ENCODE peak calls at places on chromosomes 11 and 22, in nine cellular contexts. D, I, G, N, F, K, O, T and A are unnamed samples.

GRCh38 chr11:77876045-77876444 is 55.1 kb downstream of the AAMDC start:
- DNase-seq in D (no peak), I (no peak), G (no peak), N (no peak), F (no peak), K (no peak), O (no peak), T (no peak), A (no peak)

GRCh38 chr11:96167787-96168186 is 175.2 kb downstream of the MAML2 start:
- DNase-seq in D (no peak), I (no peak), G (no peak), N (no peak), F (no peak), K (no peak), O (no peak), T (no peak), A (no peak)

GRCh38 chr11:108768964-108769363 is 104.1 kb downstream of the DDX10 start:
- DNase-seq in D (no peak), I (no peak), G (no peak), N (no peak), F (no peak), K (no peak), O (no peak), T (no peak), A (no peak)

GRCh38 chr11:15471709-15472404 is 357.1 kb downstream of the INSC start:
- DNase-seq in D (no peak), I (no peak), G (no peak), N (no peak), F (no peak), K (no peak), O (no peak), T (no peak), A (no peak)

GRCh38 chr11:103927535-103927934 is 108.9 kb upstream of the DDI1 start:
- DNase-seq in D (peak; percentile 58), I (peak; percentile 57), G (no peak), N (no peak), F (no peak), K (no peak), O (no peak), T (no peak), A (no peak)

GRCh38 chr11:27242591-27242990 is 120.4 kb downstream of the CCDC34 start:
- DNase-seq in D (peak; percentile 46), I (peak; percentile 78), G (peak; percentile 100), N (no peak), F (no peak), K (no peak), O (no peak), T (no peak), A (no peak)

GRCh38 chr11:99422581-99423434 is 402.1 kb downstream of the CNTN5 start:
- DNase-seq in D (peak; percentile 1), I (no peak), G (no peak), N (no peak), F (no peak), K (no peak), O (no peak), T (no peak), A (no peak)

GRCh38 chr11:56688554-56688953 is 10.3 kb upstream of the OR9G1 start:
- DNase-seq in D (no peak), I (no peak), G (no peak), N (no peak), F (no peak), K (no peak), O (no peak), T (no peak), A (no peak)

GRCh38 chr22:21693999-21694341 is 28.2 kb downstream of the PPIL2 start:
- DNase-seq in D (no peak), I (no peak), G (no peak), N (no peak), F (no peak), K (no peak), O (no peak), T (no peak), A (no peak)

GRCh38 chr22:21690401-21690801 is 24.6 kb downstream of the PPIL2 start:
- DNase-seq in D (no peak), I (no peak), G (no peak), N (no peak), F (no peak), K (no peak), O (no peak), T (no peak), A (no peak)

GRCh38 chr22:21693333-21693998 is 27.7 kb downstream of the PPIL2 start:
- DNase-seq in D (no peak), I (no peak), G (no peak), N (no peak), F (no peak), K (no peak), O (no peak), T (no peak), A (no peak)

GRCh38 chr22:21694394-21694793 is 28.6 kb downstream of the PPIL2 start:
- DNase-seq in D (no peak), I (no peak), G (no peak), N (no peak), F (no peak), K (no peak), O (no peak), T (no peak), A (no peak)

DNA sequence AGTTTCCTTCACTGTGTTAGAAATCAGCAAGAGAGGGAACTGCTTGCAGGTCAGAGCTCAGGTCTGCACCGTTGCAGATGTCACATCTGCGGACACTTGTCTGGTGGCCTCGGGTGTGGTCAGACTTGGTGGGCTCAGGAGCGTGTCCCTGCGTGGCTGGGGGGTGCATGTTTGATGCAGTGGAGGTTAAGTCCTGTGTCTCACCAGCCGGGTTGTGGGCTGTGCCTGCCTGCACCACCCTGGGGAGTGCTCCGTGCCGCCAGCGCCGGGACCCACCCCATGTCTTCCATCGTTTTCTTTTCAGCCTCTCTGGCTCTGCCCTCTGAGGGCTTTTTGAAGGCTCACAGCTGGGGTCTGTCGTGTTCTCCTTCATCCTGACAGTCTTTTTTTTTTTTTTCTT is 26.0 kb downstream of the PPIL2 start:
- DNase-seq in D (no peak), I (no peak), G (no peak), N (no peak), F (no peak), K (no peak), O (no peak), T (no peak), A (no peak)
- TF ChIP-seq CTCF in D (no peak), I (no peak), G (no peak), N (no peak), F (no peak), K (no peak), O (no peak), T (no peak), A (no peak)

DNA sequence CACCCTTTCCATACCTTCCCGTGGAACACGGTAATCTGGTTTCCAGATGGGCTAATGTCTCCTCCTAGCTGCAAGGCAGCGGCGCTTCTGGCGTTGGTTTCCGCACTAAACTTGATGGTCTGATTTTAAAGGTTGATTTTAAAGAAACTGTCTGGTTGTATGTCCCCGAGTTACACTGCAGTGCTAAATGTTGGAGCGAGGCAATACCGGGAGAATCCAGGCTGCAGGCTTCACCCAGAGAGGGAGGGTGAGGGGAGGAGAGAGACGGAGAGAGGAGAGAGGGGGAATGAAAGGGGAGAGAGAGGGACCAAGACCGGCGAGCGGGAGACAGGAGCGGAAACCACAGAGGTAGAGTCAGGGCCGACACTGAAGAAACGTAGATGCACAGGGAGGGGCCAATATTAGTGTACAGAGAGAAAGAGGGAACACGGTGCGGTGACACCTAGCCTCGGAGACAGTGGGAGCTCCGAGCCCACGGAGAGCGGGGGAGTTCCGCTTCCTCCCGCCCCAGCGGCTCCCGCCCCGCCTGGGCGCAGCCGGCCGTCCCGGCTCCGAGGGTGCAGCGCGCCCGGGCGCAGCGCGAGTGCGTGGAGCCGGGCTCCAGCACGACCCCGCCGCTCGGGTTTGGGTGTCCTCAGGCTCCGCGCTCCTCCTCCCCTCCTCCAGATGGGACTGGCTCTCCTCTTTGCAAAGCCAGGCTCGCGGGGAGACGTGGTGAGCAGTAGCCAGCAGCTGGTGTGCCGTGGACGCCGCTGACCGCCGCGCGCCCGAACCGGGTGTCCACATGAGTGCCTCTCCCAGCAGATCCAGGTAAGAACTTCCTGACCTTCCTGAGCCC is 71.9 kb upstream of the GRAMD1B start:
- DNase-seq in D (peak; percentile 2), I (peak; percentile 5), G (peak; percentile 3), N (peak; percentile 79), F (no peak), K (no peak), O (peak; percentile 56), T (peak; percentile 1), A (peak; percentile 63)
- TF ChIP-seq CTCF in D (peak; percentile 4), I (peak; percentile 7), G (no peak), N (no peak), F (no peak), K (no peak), O (peak; percentile 23), T (no peak), A (no peak)

DNA sequence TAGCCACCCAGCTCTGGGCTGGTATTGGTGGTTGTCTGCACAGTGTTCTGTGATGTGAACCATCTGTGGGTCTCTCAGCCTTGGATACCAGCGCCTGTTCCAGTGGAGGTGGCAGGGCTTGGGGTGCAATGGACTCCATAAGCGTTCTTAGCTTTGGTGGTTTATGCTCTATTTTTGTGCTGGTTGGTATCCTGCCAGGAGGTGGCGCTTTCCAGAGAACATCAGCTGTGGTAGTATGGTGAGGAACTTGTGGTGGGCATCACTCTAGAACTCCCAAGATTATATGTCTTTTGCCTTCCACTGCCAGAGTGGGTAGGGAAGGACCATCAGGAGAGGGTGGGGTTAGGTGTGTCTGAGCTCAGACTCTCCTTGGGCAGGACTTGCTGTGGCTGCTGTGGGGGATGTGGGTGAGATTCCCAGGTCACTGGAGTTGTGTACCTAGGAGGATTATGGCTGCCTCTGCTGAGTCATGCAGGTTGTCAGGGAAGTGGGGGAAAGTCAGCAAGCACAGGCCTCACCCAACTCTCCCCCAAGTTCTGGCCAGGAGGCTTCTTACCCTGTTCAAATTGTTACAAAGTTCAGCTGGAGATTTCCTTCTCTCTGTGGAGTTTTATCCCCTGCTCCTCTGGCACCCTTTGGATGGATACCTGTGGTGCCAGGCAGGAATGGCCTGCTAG is 47.2 kb downstream of the MRGPRX2 start:
- DNase-seq in D (no peak), I (no peak), G (no peak), N (no peak), F (no peak), K (no peak), O (no peak), T (no peak), A (no peak)
- TF ChIP-seq CTCF in D (no peak), I (peak; percentile 20), G (no peak), N (no peak), F (no peak), K (no peak), O (no peak), T (no peak), A (no peak)

GRCh38 chr11:60328460-60328859 is 1.4 kb downstream of the MS4A6E start:
- DNase-seq in D (no peak), I (no peak), G (no peak), N (no peak), F (no peak), K (no peak), O (no peak), T (no peak), A (no peak)

GRCh38 chr11:60336767-60337391 is 9.8 kb downstream of the MS4A6E start:
- DNase-seq in D (no peak), I (no peak), G (no peak), N (no peak), F (no peak), K (no peak), O (no peak), T (no peak), A (no peak)

GRCh38 chr11:60332923-60333322 is 5.9 kb downstream of the MS4A6E start:
- DNase-seq in D (no peak), I (no peak), G (no peak), N (no peak), F (no peak), K (no peak), O (no peak), T (no peak), A (no peak)

GRCh38 chr11:60338053-60338452 is 11.0 kb downstream of the MS4A6E start:
- DNase-seq in D (no peak), I (no peak), G (no peak), N (no peak), F (no peak), K (no peak), O (no peak), T (no peak), A (no peak)

DNA sequence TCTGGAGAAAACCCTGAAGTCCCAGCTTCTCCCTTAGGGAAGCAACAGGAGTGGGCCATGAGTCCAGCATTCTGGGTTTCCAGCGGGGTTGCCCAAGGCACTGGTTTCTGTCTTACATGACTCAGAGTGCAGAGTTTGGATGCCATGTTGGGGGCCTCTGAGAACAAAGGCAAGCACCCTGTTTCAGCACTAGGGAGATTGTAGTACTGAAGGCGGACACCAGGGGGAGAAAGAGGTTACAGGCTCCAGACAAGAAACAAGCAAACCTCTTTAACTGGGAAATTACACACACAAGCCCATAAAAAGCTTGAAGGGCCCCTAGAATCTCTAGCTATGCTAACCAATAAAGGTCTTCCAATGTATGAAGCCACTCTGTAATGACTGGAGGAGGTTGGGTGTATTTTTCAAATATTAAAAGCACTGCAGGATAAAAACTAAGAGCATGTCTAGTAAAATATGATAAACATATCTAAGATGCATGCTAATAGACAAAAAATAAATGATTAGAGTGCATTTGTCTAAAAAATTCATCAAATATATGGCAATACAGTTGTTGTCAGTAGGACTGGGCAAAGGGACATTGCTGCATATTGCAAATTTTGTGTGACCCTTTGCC is 7.1 kb downstream of the MS4A6E start:
- DNase-seq in D (peak; percentile 13), I (peak; percentile 36), G (no peak), N (no peak), F (peak; percentile 61), K (peak; percentile 78), O (no peak), T (peak; percentile 83), A (peak; percentile 81)
- TF ChIP-seq CTCF in D (peak; percentile 49), I (peak; percentile 60), G (peak; percentile 29), N (peak; percentile 79), F (peak; percentile 59), K (peak; percentile 46), O (peak; percentile 40), T (peak; percentile 91), A (peak; percentile 76)